ENCODE peak calls at places on chromosomes 13 and 19, in six cellular contexts. Q is left ventricle myocardium inferior, U is kidney, F is right lobe of liver, T is epithelial cell of esophagus, Z is choroid plexus epithelial cell. Y is an unnamed sample.

GRCh38 chr19:2239173-2239572 is 2.5 kb downstream of the SF3A2 start:
- DNase-seq in Q (no peak), U (no peak), F (no peak), T (no peak), Z (no peak), Y (no peak)

GRCh38 chr13:74570834-74571233 is 436.6 kb upstream of the KLF12 start:
- DNase-seq in Q (no peak), U (no peak), F (no peak), T (peak; percentile 77), Z (peak; percentile 91), Y (no peak)

GRCh38 chr19:1884719-1885334 is 469 bp downstream of the ABHD17A start:
- DNase-seq in Q (no peak), U (peak; percentile 84), F (no peak), T (no peak), Z (no peak), Y (no peak)

GRCh38 chr19:43562698-43563241 is 12.6 kb downstream of the XRCC1 start:
- DNase-seq in Q (peak; percentile 83), U (peak; percentile 92), F (peak; percentile 72), T (peak; percentile 52), Z (peak; percentile 89), Y (no peak)

GRCh38 chr19:52585101-52585500 is 15.0 kb downstream of the ZNF701 start:
- DNase-seq in Q (no peak), U (no peak), F (no peak), T (no peak), Z (peak; percentile 29), Y (no peak)

GRCh38 chr19:33699754-33700407 is 78.1 kb downstream of the CHST8 start:
- DNase-seq in Q (no peak), U (peak; percentile 29), F (no peak), T (no peak), Z (no peak), Y (no peak)

GRCh38 chr19:45499196-45500180 is 1.2 kb downstream of the PPM1N start:
- DNase-seq in Q (no peak), U (peak; percentile 85), F (peak; percentile 72), T (peak; percentile 65), Z (peak; percentile 54), Y (no peak)

GRCh38 chr13:24217601-24218281 is 57.2 kb downstream of the SPATA13 start:
- DNase-seq in Q (no peak), U (peak; percentile 81), F (peak; percentile 86), T (peak; percentile 13), Z (peak; percentile 15), Y (no peak)

GRCh38 chr13:44921478-44921877 is 67.8 kb downstream of the NUFIP1 start:
- DNase-seq in Q (no peak), U (no peak), F (no peak), T (no peak), Z (no peak), Y (no peak)

GRCh38 chr19:50518091-50519005 is 4.6 kb upstream of the ASPDH start:
- DNase-seq in Q (no peak), U (peak; percentile 73), F (no peak), T (no peak), Z (no peak), Y (no peak)

GRCh38 chr13:73335226-73335625 is 276.4 kb downstream of the KLF5 start:
- DNase-seq in Q (no peak), U (no peak), F (no peak), T (peak; percentile 98), Z (peak; percentile 73), Y (no peak)

GRCh38 chr13:84126671-84127171 is 244.4 kb upstream of the SLITRK1 start:
- DNase-seq in Q (no peak), U (peak; percentile 54), F (no peak), T (peak; percentile 46), Z (peak; percentile 23), Y (no peak)

GRCh38 chr13:75226755-75227435 is 255.1 kb downstream of the TBC1D4 start:
- DNase-seq in Q (no peak), U (no peak), F (no peak), T (peak; percentile 88), Z (peak; percentile 93), Y (no peak)

GRCh38 chr19:277131-277530 is 14.1 kb downstream of the PLPP2 start:
- DNase-seq in Q (no peak), U (no peak), F (no peak), T (no peak), Z (no peak), Y (no peak)

GRCh38 chr19:5452594-5453565 is 2.3 kb upstream of the ZNRF4 start:
- DNase-seq in Q (no peak), U (peak; percentile 42), F (no peak), T (no peak), Z (peak; percentile 45), Y (no peak)

GRCh38 chr13:34913040-34913439 is 29.0 kb upstream of the NBEA start:
- DNase-seq in Q (no peak), U (no peak), F (no peak), T (peak; percentile 41), Z (peak; percentile 36), Y (no peak)

GRCh38 chr19:50510700-50511068 is 307 bp downstream of the JOSD2 start:
- DNase-seq in Q (no peak), U (no peak), F (no peak), T (no peak), Z (peak; percentile 28), Y (no peak)

GRCh38 chr13:74398599-74398998 is 264.4 kb upstream of the KLF12 start:
- DNase-seq in Q (no peak), U (no peak), F (no peak), T (no peak), Z (no peak), Y (no peak)

GRCh38 chr13:101919541-101920306 is 467.2 kb downstream of the ITGBL1 start:
- DNase-seq in Q (peak; percentile 27), U (no peak), F (peak; percentile 34), T (peak; percentile 36), Z (peak; percentile 61), Y (no peak)

GRCh38 chr13:42875448-42876269 is 94.3 kb downstream of the FAM216B start:
- DNase-seq in Q (no peak), U (no peak), F (no peak), T (no peak), Z (peak; percentile 85), Y (no peak)

GRCh38 chr19:48568345-48568886 is 16.4 kb downstream of the SULT2B1 start:
- DNase-seq in Q (peak; percentile 87), U (peak; percentile 94), F (peak; percentile 77), T (peak; percentile 86), Z (peak; percentile 64), Y (no peak)

GRCh38 chr13:59542303-59542702 is 621.4 kb downstream of the DIAPH3 start:
- DNase-seq in Q (no peak), U (no peak), F (no peak), T (no peak), Z (no peak), Y (no peak)

GRCh38 chr19:55641376-55642152 is 762 bp downstream of the ZNF580 start:
- DNase-seq in Q (no peak), U (no peak), F (no peak), T (peak; percentile 26), Z (peak; percentile 50), Y (no peak)

GRCh38 chr13:102847272-102848234 is 1.7 kb downstream of the ERCC5 start:
- DNase-seq in Q (no peak), U (no peak), F (no peak), T (peak; percentile 51), Z (peak; percentile 71), Y (no peak)

GRCh38 chr13:78993792-78994191 is 334.8 kb upstream of the OBI1 start:
- DNase-seq in Q (no peak), U (no peak), F (no peak), T (no peak), Z (no peak), Y (no peak)

GRCh38 chr19:46493236-46494114 is 2.2 kb downstream of the PNMA8B start:
- DNase-seq in Q (peak; percentile 54), U (no peak), F (peak; percentile 52), T (no peak), Z (peak; percentile 34), Y (no peak)

GRCh38 chr19:4305253-4305612 is 835 bp downstream of the FSD1 start:
- DNase-seq in Q (no peak), U (no peak), F (no peak), T (no peak), Z (no peak), Y (no peak)
- H3K4me3 ChIP-seq in Q (no peak overlapping the region), U (no peak overlapping the region), F (no peak overlapping the region), T (no peak overlapping the region), Z (no peak overlapping the region), Y (no peak overlapping the region)

GRCh38 chr13:29540334-29540733 is 55.2 kb downstream of the SLC7A1 start:
- DNase-seq in Q (no peak), U (no peak), F (no peak), T (no peak), Z (no peak), Y (no peak)

GRCh38 chr13:29539866-29540265 is 55.6 kb downstream of the SLC7A1 start:
- DNase-seq in Q (no peak), U (no peak), F (no peak), T (peak; percentile 33), Z (no peak), Y (peak; percentile 60)

GRCh38 chr13:29538625-29538976 is 56.9 kb downstream of the SLC7A1 start:
- DNase-seq in Q (no peak), U (no peak), F (no peak), T (no peak), Z (no peak), Y (no peak)

GRCh38 chr13:29541400-29541799 is 54.1 kb downstream of the SLC7A1 start:
- DNase-seq in Q (no peak), U (no peak), F (no peak), T (no peak), Z (no peak), Y (no peak)

GRCh38 chr13:29540799-29541198 is 54.7 kb downstream of the SLC7A1 start:
- DNase-seq in Q (no peak), U (no peak), F (no peak), T (no peak), Z (no peak), Y (no peak)
- TF ChIP-seq CTCF in Q (no peak), U (no peak), F (no peak), T (no peak), Z (no peak), Y (no peak)

GRCh38 chr19:54164369-54165068 is 5.0 kb upstream of the LENG1 start:
- DNase-seq in Q (no peak), U (peak; percentile 93), F (peak; percentile 77), T (peak; percentile 62), Z (peak; percentile 47), Y (no peak)
- H3K4me3 ChIP-seq in Q (no peak overlapping the region), U (no peak overlapping the region), F (no peak overlapping the region), T (no peak overlapping the region), Z (no peak overlapping the region), Y (no peak overlapping the region)

DNA sequence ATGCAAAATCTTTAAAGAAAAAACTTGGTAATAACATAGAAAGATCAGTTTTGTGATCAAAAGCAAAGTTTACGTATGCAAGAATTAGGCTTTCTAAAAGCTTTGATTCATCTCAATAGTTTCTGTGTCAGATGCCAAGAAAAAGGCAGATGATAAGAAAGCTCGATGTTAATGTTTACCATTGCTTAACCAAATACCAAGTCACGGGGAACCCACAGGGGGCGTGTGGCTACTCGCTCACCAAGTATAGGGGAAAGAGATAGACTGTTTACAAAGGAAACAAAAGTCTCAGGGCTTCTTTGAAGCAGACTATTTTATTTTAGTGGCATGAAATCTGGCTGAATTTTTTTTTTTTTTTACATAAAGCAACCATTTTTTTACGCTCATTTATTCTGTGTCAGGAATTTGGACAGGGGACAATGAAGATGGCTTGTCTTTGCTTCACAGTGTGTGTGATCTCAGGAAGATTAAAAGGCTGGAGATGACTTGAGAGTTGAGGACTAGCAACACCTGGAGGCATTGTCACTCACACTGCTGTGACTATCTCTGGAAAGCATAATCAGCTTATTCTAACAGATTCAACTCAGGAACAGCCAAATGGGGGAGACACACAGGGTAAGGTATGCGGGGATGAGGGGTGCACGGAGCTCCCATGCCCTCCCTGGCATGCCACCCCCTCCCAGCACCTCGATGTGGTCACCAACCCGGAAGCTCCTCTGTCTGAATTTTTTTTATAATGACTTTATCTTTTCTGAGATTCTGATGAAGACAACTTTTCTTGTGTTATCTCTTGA is 24.9 kb downstream of the RCBTB1 start:
- DNase-seq in Q (no peak), U (no peak), F (peak; percentile 64), T (peak; percentile 74), Z (peak; percentile 85), Y (no peak)
- TF ChIP-seq CTCF in Q (peak; percentile 24), U (peak; percentile 12), F (peak; percentile 40), T (peak; percentile 43), Z (peak; percentile 62), Y (peak; percentile 36)